ENCODE peak calls at places on chromosomes 3 and 15, in five cellular contexts. C is RPMI8226; P is activated CD8-positive, alpha-beta memory T cell treated with anti-CD3 and anti-CD28 coated beads for 24 hours; Z is AG08395; H is MG63. U is an unnamed sample.

GRCh38 chr3:85304360-85304964 is 345.7 kb downstream of the CADM2 start:
- DNase-seq in C (peak; percentile 4), P (no peak), Z (no peak), H (no peak), U (no peak)

GRCh38 chr3:16239776-16240175 is 25.0 kb downstream of the DPH3 start:
- DNase-seq in C (no peak), P (no peak), Z (peak; percentile 20), H (no peak), U (no peak)

GRCh38 chr15:87902772-87903388 is 353.7 kb downstream of the NTRK3 start:
- DNase-seq in C (peak; percentile 18), P (no peak), Z (no peak), H (no peak), U (no peak)

GRCh38 chr3:70951937-70952492 is 631.5 kb downstream of the FOXP1 start:
- DNase-seq in C (no peak), P (no peak), Z (no peak), H (no peak), U (no peak)

GRCh38 chr3:144636833-144637232 is 665.2 kb downstream of the DIPK2A start:
- DNase-seq in C (no peak), P (no peak), Z (no peak), H (no peak), U (no peak)

GRCh38 chr3:141410408-141410807 is 42.1 kb downstream of the ZBTB38 start:
- DNase-seq in C (peak; percentile 89), P (no peak), Z (peak; percentile 33), H (peak; percentile 23), U (peak; percentile 37)

GRCh38 chr15:57231559-57231958 is 144.7 kb upstream of the CGNL1 start:
- DNase-seq in C (no peak), P (no peak), Z (no peak), H (no peak), U (no peak)

GRCh38 chr3:94431831-94432230 is 369.0 kb downstream of the NSUN3 start:
- DNase-seq in C (no peak), P (no peak), Z (no peak), H (no peak), U (no peak)

GRCh38 chr3:183027276-183027675 is 46.9 kb upstream of the DCUN1D1 start:
- DNase-seq in C (no peak), P (no peak), Z (no peak), H (no peak), U (no peak)

GRCh38 chr3:177110308-177111254 is 86.7 kb downstream of the TBL1XR1 start:
- DNase-seq in C (peak; percentile 43), P (no peak), Z (no peak), H (no peak), U (no peak)

GRCh38 chr15:68389936-68390790 is 41.8 kb downstream of the ITGA11 start:
- DNase-seq in C (no peak), P (peak; percentile 35), Z (no peak), H (no peak), U (peak; percentile 95)

GRCh38 chr3:112888388-112889085 is 41.9 kb upstream of the CD200R1L start:
- DNase-seq in C (no peak), P (no peak), Z (no peak), H (no peak), U (no peak)

GRCh38 chr3:127722104-127722784 is 49.5 kb downstream of the ABTB1 start:
- DNase-seq in C (no peak), P (no peak), Z (no peak), H (no peak), U (no peak)

GRCh38 chr3:41198526-41198925 is 779 bp upstream of the CTNNB1 start:
- DNase-seq in C (peak; percentile 30), P (no peak), Z (no peak), H (peak; percentile 4), U (peak; percentile 14)

U was measured in Daoy.